ENCODE peak calls at places on chromosomes 1 and 21, in seven cellular contexts. X is stimulated activated CD4-positive, alpha-beta T cell treated with anti-CD3 and anti-CD28 coated beads, TNF-alpha, amount 100 ng/mL, for 1 hour; A is OCI-LY7; G is activated CD4-positive, alpha-beta T cell treated with anti-CD3 and anti-CD28 coated beads, Interleukin-2, amount 50 U/mL, for 1 hour; B is A549; Q is T-helper 9 cell; L is heart right ventricle. F is an unnamed sample.

GRCh38 chr21:17512245-17513213 is at the start of gene CXADR:
- DNase-seq in Q (peak; percentile 71), A (peak; percentile 93), B (peak; percentile 81), L (peak; percentile 76), X (peak; percentile 35), G (peak; percentile 80), F (no peak)

GRCh38 chr21:21000576-21001175 is 2.5 kb downstream of the NCAM2 start:
- DNase-seq in Q (no peak), X (no peak), G (no peak), L (no peak), A (no peak), B (no peak), F (no peak)

GRCh38 chr1:180252638-180253536 is 22.8 kb downstream of the LHX4 start:
- DNase-seq in X (no peak), L (peak; percentile 72), G (peak; percentile 61), B (peak; percentile 76), Q (peak; percentile 58), A (peak; percentile 63), F (peak; percentile 79)

GRCh38 chr21:36846624-36847023 is 119.8 kb downstream of the HLCS start:
- DNase-seq in A (no peak), Q (no peak), G (no peak), X (no peak), L (no peak), B (peak; percentile 29), F (no peak)

GRCh38 chr1:170864238-170864637 is 71.1 kb upstream of the MROH9 start:
- DNase-seq in Q (no peak), G (no peak), X (no peak), A (no peak), L (no peak), B (no peak), F (no peak)

GRCh38 chr1:198657550-198658064 is 18.8 kb downstream of the PTPRC start:
- DNase-seq in B (peak; percentile 61), Q (no peak), L (no peak), X (no peak), G (no peak), A (peak; percentile 73), F (no peak)

GRCh38 chr1:78831731-78832360 is 174.7 kb downstream of the ADGRL4 start:
- DNase-seq in X (no peak), Q (no peak), L (no peak), B (peak; percentile 5), A (no peak), G (no peak), F (no peak)

GRCh38 chr1:173406783-173407230 is 70.3 kb upstream of the PRDX6 start:
- DNase-seq in X (no peak), A (peak; percentile 71), B (no peak), G (no peak), L (no peak), Q (no peak), F (peak; percentile 47)

GRCh38 chr21:44994581-44995171 is 54.8 kb downstream of the SLX9 start:
- DNase-seq in Q (no peak), A (no peak), B (no peak), L (peak; percentile 41), X (no peak), G (no peak), F (no peak)

GRCh38 chr1:179709841-179710329 is 33.2 kb upstream of the FAM163A start:
- DNase-seq in A (peak; percentile 32), G (peak; percentile 23), L (peak; percentile 18), X (no peak), Q (peak; percentile 4), B (no peak), F (no peak)

GRCh38 chr1:99603699-99604595 is 42.0 kb upstream of the PALMD start:
- DNase-seq in G (no peak), Q (no peak), A (no peak), L (no peak), B (no peak), X (no peak), F (no peak)

GRCh38 chr1:193417945-193418744 is 231.7 kb upstream of the B3GALT2 start:
- DNase-seq in B (no peak), Q (no peak), L (no peak), X (no peak), A (no peak), G (no peak), F (peak; percentile 16)

GRCh38 chr1:12001249-12001917 is 17.9 kb upstream of the MIIP start:
- DNase-seq in L (no peak), Q (peak; percentile 10), G (peak; percentile 43), X (no peak), A (peak; percentile 68), B (peak; percentile 52), F (peak; percentile 50)

GRCh38 chr1:165408518-165408917 is 36.4 kb downstream of the RXRG start:
- DNase-seq in Q (no peak), G (no peak), A (no peak), L (no peak), B (peak; percentile 57), X (no peak), F (no peak)

GRCh38 chr1:63984257-63984626 is 210.4 kb downstream of the ROR1 start:
- DNase-seq in G (no peak), Q (no peak), L (no peak), A (no peak), X (no peak), B (no peak), F (no peak)

GRCh38 chr21:36347962-36348328 is 27.9 kb downstream of the MORC3 start:
- DNase-seq in A (no peak), B (no peak), L (no peak), Q (no peak), X (no peak), G (no peak), F (no peak)

GRCh38 chr1:152980676-152981075 is 3.2 kb upstream of the SPRR1A start:
- DNase-seq in G (no peak), L (no peak), A (no peak), X (no peak), B (no peak), Q (no peak), F (no peak)

GRCh38 chr1:85550784-85551516 is 29.6 kb upstream of the CCN1 start:
- DNase-seq in X (no peak), G (no peak), B (no peak), A (no peak), Q (no peak), L (no peak), F (no peak)

GRCh38 chr1:6001992-6002576 is 9.9 kb upstream of the NPHP4 start:
- DNase-seq in X (no peak), L (peak; percentile 66), Q (no peak), A (no peak), B (no peak), G (no peak), F (no peak)

GRCh38 chr21:28445081-28445830 is 547.4 kb downstream of the LTN1 start:
- DNase-seq in A (no peak), Q (no peak), X (no peak), L (no peak), B (no peak), G (no peak), F (no peak)

GRCh38 chr1:81850495-81850894 is 49.8 kb downstream of the ADGRL2 start:
- DNase-seq in B (no peak), A (no peak), X (no peak), Q (no peak), L (no peak), G (no peak), F (no peak)

GRCh38 chr1:13892141-13892670 is 192.2 kb downstream of the PRDM2 start:
- DNase-seq in B (no peak), X (no peak), G (no peak), Q (no peak), A (no peak), L (no peak), F (no peak)

GRCh38 chr1:54559111-54559548 is 11.1 kb downstream of the ACOT11 start:
- DNase-seq in G (no peak), B (no peak), X (no peak), A (no peak), L (no peak), Q (no peak), F (no peak)

GRCh38 chr1:94623560-94624148 is 82.1 kb upstream of the F3 start:
- DNase-seq in A (no peak), Q (no peak), X (no peak), G (no peak), B (no peak), L (no peak), F (no peak)

GRCh38 chr1:58664881-58665280 is 35.0 kb downstream of the MYSM1 start:
- DNase-seq in X (no peak), B (no peak), Q (no peak), A (no peak), G (no peak), L (no peak), F (no peak)

GRCh38 chr21:32739946-32740345 is 12.1 kb upstream of the SYNJ1 start:
- DNase-seq in A (no peak), B (no peak), X (no peak), G (no peak), L (no peak), Q (no peak), F (no peak)

GRCh38 chr1:53637726-53638640 is 101.0 kb downstream of the GLIS1 start:
- DNase-seq in Q (no peak), L (no peak), G (no peak), X (no peak), A (no peak), B (no peak), F (no peak)